ENCODE peak calls at places on chromosomes 7 and 10, in four cellular contexts. F, O, V and G are unnamed samples.

GRCh38 chr10:49184642-49185111 is 3.5 kb downstream of the TMEM273 start:
- DNase-seq in F (no peak), O (no peak), V (no peak), G (no peak)

GRCh38 chr7:12771378-12771877 is 84.0 kb downstream of the ARL4A start:
- DNase-seq in F (peak; percentile 65), O (no peak), V (no peak), G (peak; percentile 17)

GRCh38 chr7:7681936-7682329 is 36.5 kb downstream of the RPA3 start:
- DNase-seq in F (no peak), O (no peak), V (no peak), G (no peak)

GRCh38 chr7:158957507-158957900 is 101.1 kb downstream of the DYNC2I1 start:
- DNase-seq in F (no peak), O (no peak), V (no peak), G (no peak)

GRCh38 chr10:46231087-46231486 is 55.7 kb upstream of the ANTXRL start:
- DNase-seq in F (peak; percentile 48), O (no peak), V (no peak), G (peak; percentile 2)

GRCh38 chr7:130118801-130119200 is 48.5 kb downstream of the KLHDC10 start:
- DNase-seq in F (no peak), O (no peak), V (no peak), G (no peak)

GRCh38 chr10:86673216-86673826 is 5.0 kb downstream of the LDB3 start:
- DNase-seq in F (no peak), O (no peak), V (no peak), G (no peak)

GRCh38 chr7:85095816-85096215 is 91.0 kb downstream of the SEMA3D start:
- DNase-seq in F (no peak), O (no peak), V (no peak), G (no peak)

GRCh38 chr7:71740196-71740560 is 608.2 kb downstream of the GALNT17 start:
- DNase-seq in F (no peak), O (no peak), V (peak; percentile 50), G (no peak)

GRCh38 chr7:116672596-116673503 is 854 bp downstream of the MET start:
- DNase-seq in F (peak; percentile 68), O (no peak), V (peak; percentile 57), G (no peak)

GRCh38 chr10:21314234-21314633 is 211.2 kb downstream of the SKIDA1 start:
- DNase-seq in F (no peak), O (no peak), V (peak; percentile 31), G (peak; percentile 48)

DNA sequence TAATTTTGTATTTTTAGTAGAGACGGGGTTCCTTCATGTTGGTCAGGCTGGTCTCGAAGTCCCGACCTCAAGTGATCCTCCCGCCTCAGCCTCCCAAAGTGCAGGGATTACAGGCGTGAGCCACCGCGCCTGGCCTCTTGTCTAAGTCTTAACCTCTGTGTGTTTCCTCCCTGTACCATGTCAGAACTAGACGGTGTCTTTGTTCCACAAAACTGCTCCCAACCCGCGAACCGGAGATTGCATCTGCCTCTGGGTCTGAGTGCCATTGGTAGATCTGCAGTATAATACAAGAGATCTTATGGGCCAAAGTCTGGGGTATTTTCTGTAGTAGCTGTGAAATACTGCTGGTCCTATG is 1.3 kb upstream of the EEF1AKMT2 start:
- DNase-seq in F (no peak), O (no peak), V (no peak), G (no peak)
- H3K4me3 ChIP-seq in F (peak overlapping the region; percentile 93), O (peak overlapping the region; percentile 73), V (no peak overlapping the region), G (no peak overlapping the region)

DNA sequence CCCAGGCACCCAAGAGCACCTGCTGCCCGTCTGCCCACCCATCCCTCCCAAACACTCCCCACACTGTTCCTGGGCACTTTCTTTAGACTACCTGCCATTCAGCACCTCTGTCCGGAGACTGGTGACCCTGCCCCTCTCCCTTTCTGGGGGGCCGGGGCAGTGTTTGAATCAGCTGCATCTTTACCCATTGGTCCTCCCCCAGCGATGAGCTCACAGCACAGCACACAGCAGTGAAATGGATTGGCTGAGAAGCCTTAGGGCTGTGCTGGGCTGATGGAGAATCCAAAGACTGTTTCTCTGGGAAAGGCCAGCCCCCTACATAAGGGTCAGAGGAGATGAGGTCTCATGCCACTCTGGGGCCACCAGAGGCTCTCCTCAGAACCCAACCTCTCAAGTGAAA is 40.2 kb downstream of the VWA2 start:
- DNase-seq in F (no peak), O (no peak), V (no peak), G (no peak)
- TF ChIP-seq POLR2A in F (no peak), O (no peak), V (no peak), G (no peak)

DNA sequence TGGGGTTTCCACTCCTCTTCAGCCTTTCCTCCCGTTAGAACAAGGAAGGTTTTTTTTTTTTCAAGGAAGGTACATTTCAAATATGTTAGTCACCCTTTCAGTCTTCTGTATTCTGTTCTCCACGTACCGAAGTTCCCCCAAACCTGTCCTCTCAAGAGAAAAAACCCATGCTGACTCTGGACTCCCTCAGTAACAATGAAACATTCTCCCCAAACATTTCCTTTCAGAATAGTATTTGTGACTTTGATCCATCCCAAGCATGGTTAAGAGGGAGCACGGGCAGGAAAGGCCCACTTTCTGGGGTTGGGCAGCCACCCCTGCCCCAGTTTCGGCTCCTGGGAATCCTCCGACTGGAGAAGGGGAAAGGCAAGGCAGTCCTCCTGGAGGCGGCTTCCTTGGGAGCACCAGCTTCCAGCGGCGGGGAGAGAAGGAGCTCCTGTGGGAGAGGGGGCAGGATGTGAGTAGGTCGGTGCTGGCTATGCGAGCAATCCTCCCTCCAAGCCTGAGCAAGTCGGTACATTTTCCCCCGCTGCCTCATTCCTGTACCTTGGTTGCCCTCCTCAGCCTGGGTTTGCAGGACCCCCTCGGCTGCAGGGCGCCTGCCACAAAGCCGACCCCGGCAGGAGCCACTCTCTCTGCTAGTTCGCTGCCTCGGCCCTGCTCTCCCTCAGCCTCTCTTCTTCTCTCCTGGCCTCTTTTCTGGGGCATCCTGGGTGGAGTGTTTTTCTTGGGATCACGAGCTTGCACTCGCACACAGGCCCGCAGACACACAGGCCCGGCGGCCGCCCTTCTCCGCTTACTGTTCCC is 2.1 kb upstream of the HOXA1 start:
- DNase-seq in F (peak; percentile 70), O (no peak), V (no peak), G (no peak)
- H3K4me3 ChIP-seq in F (peak overlapping the region; percentile 77), O (peak overlapping the region; percentile 96), V (no peak overlapping the region), G (peak overlapping the region; percentile 32)

GRCh38 chr10:12042409-12042796 is 206 bp downstream of the UPF2 start:
- DNase-seq in F (peak; percentile 79), O (no peak), V (peak; percentile 40), G (peak; percentile 77)

GRCh38 chr10:12048547-12048946 is 5.9 kb upstream of the UPF2 start:
- DNase-seq in F (no peak), O (no peak), V (no peak), G (no peak)

GRCh38 chr10:12041766-12042408 is 722 bp downstream of the UPF2 start:
- DNase-seq in F (no peak), O (no peak), V (peak; percentile 30), G (no peak)

GRCh38 chr10:12045610-12046009 is 3.0 kb upstream of the UPF2 start:
- DNase-seq in F (no peak), O (no peak), V (no peak), G (no peak)

GRCh38 chr10:12042797-12043651 is at the start of gene UPF2:
- DNase-seq in F (peak; percentile 99), O (peak; percentile 99), V (peak; percentile 96), G (peak; percentile 98)
- TF ChIP-seq POLR2A in F (no peak), O (no peak), V (no peak), G (no peak)

GRCh38 chr7:3149961-3150516 is 106.4 kb upstream of the CARD11 start:
- DNase-seq in F (peak; percentile 53), O (no peak), V (no peak), G (no peak)

GRCh38 chr7:3153118-3153517 is 109.5 kb upstream of the CARD11 start:
- DNase-seq in F (no peak), O (no peak), V (no peak), G (no peak)

GRCh38 chr7:3151784-3152183 is 108.1 kb upstream of the CARD11 start:
- DNase-seq in F (peak; percentile 5), O (no peak), V (no peak), G (no peak)

GRCh38 chr7:3152714-3153113 is 109.0 kb upstream of the CARD11 start:
- DNase-seq in F (peak; percentile 20), O (no peak), V (no peak), G (no peak)

DNA sequence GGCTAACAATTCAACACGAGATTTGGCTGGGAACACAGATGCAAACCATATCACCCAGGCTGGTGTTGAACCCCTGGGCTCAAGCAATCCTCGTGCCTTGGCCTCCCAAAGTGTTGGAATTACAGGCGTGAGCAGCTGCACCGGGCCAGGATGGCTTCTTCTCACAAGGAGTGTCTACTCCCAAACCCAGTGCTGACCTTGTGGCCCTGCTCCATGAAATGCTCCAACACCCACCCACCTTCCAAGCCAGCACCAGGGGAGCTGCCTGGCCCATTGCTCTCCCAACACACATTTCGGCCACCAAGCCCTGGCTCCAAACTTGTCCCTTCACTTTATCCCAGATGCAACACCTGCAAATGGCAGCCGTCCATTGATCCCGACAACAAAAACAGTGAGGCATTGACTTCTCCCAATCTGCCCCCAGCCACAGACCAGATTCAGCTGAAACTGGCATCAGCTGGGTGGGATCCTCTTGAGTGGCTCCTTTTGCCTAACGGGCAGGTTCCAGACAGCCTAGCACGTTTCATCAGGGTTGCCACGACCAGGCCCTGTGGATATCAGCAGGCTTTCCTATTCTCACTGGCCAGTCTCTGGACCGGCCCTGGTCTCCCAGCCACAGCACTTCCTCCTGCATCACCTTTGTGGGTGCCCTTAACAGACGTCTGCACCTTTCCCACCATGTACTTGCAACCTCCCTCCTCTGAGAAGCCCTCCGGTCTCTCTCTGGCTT is 105.7 kb upstream of the CARD11 start:
- DNase-seq in F (peak; percentile 29), O (no peak), V (no peak), G (no peak)
- H3K4me3 ChIP-seq in F (no peak overlapping the region), O (no peak overlapping the region), V (no peak overlapping the region), G (no peak overlapping the region)

DNA sequence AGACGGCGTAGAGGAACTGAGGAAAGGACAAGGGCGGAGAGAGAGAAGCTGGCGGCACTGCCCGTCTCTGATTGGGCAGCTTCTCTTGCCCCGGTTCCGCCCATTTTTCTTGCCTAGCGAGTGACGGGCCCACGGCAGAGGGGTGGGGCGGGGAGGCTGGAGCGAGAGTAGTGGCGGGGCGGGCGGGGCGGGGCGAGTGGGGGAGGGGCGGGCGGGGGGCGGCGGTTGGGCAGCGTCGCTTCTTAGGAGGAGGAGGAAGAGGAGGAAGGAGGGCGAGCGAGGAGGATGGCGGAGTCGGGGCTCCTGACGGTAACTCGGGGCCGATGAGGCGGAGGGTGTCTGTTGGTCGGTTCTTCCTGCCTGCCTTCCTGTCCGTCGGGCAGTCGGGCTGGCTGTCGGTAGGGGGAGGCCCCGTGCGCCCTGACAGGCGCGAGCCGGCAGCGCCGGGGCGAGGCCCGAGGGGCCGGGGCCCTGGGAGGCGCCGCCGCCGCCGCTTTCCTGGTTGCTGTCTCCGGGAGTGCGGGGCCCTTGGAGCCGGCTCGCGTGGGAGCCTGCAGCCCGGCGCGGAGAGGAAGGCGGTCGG is at the start of gene SHOC2:
- DNase-seq in F (peak; percentile 100), O (no peak), V (peak; percentile 100), G (peak; percentile 97)
- TF ChIP-seq POLR2A in F (peak; percentile 54), O (peak; percentile 73), V (peak; percentile 36), G (peak; percentile 79)

GRCh38 chr7:37352974-37353948 is 95.4 kb downstream of the ELMO1 start:
- DNase-seq in F (no peak), O (no peak), V (no peak), G (no peak)
- H3K4me3 ChIP-seq in F (no peak overlapping the region), O (peak overlapping the region; percentile 27), V (no peak overlapping the region), G (no peak overlapping the region)